ENCODE peak calls at places on chromosomes 5 and 9, in four cellular contexts. Q is A549, M is K562, S is HepG2. W is an unnamed sample.

GRCh38 chr5:158373623-158374375 is 514.9 kb upstream of the CLINT1 start:
- DNase-seq in Q (no peak), M (no peak), S (no peak), W (no peak)

GRCh38 chr5:67910599-67910998 is 305.0 kb upstream of the PIK3R1 start:
- DNase-seq in Q (no peak), M (no peak), S (no peak), W (no peak)

GRCh38 chr5:30874234-30875034 is 319.1 kb upstream of the CDH6 start:
- DNase-seq in Q (no peak), M (no peak), S (no peak), W (no peak)

GRCh38 chr9:3980771-3981170 is 319.1 kb downstream of the GLIS3 start:
- DNase-seq in Q (no peak), M (no peak), S (no peak), W (no peak)

GRCh38 chr5:116320486-116320885 is 235.7 kb downstream of the COMMD10 start:
- DNase-seq in Q (no peak), M (no peak), S (no peak), W (no peak)

GRCh38 chr9:95626885-95627558 is 110.3 kb upstream of the PTCH1 start:
- DNase-seq in Q (no peak), M (no peak), S (no peak), W (no peak)

GRCh38 chr9:136055715-136056545 is 39.2 kb downstream of the NACC2 start:
- DNase-seq in Q (no peak), M (no peak), S (no peak), W (no peak)

GRCh38 chr9:107176701-107177100 is 106.4 kb upstream of the RAD23B start:
- DNase-seq in Q (no peak), M (no peak), S (no peak), W (no peak)

GRCh38 chr5:150559701-150560100 is 51.8 kb downstream of the NDST1 start:
- DNase-seq in Q (no peak), M (no peak), S (no peak), W (no peak)

GRCh38 chr9:125521462-125522327 is 185.3 kb downstream of the MAPKAP1 start:
- DNase-seq in Q (peak; percentile 34), M (no peak), S (peak; percentile 35), W (no peak)

GRCh38 chr9:82492274-82492673 is 503.7 kb downstream of the SPATA31D1 start:
- DNase-seq in Q (no peak), M (no peak), S (no peak), W (no peak)

GRCh38 chr5:150186137-150186536 is 3.7 kb upstream of the SLC6A7 start:
- DNase-seq in Q (no peak), M (no peak), S (peak; percentile 29), W (no peak)

GRCh38 chr5:97044057-97044456 is 98.4 kb downstream of the LIX1 start:
- DNase-seq in Q (peak; percentile 33), M (no peak), S (peak; percentile 27), W (no peak)

GRCh38 chr5:87650284-87650683 is 237.6 kb upstream of the CCNH start:
- DNase-seq in Q (no peak), M (no peak), S (no peak), W (no peak)

GRCh38 chr5:30050056-30050815 is 1143.2 kb upstream of the CDH6 start:
- DNase-seq in Q (no peak), M (no peak), S (no peak), W (no peak)

GRCh38 chr9:83628540-83628939 is 5.6 kb downstream of the IDNK start:
- DNase-seq in Q (no peak), M (no peak), S (no peak), W (no peak)

GRCh38 chr9:79883073-79883645 is 311.4 kb downstream of the TLE4 start:
- DNase-seq in Q (no peak), M (no peak), S (no peak), W (no peak)

GRCh38 chr5:147417133-147417813 is 92.6 kb downstream of the DPYSL3 start:
- DNase-seq in Q (no peak), M (no peak), S (no peak), W (no peak)
- TF ChIP-seq EP300 in Q (no peak), M (no peak), S (no peak), W (no peak)

DNA sequence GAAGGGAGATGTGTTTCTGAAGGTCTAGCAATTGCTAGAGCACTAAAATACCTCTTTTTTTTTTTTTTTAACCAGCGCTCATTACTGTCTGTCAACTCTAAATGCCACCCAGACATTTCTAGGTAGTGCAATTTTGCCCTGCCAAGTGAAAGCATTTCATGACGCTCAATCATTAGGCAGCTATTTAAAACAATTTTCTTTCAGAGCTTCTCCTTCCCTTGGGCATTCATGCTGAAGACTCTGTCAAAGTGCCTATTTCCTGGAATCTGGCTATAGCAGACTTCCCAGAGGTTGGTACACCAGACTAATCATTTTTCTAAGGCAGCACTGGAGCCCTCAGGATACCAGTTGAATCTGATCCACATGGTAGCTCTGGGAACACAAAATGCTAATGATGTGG is 97.0 kb upstream of the ANKRD55 start:
- DNase-seq in Q (no peak), M (no peak), S (no peak), W (no peak)
- TF ChIP-seq CHD4 in Q (no peak), M (no peak), S (no peak), W (no peak)

GRCh38 chr5:76475358-76475757 is 72.3 kb downstream of the IQGAP2 start:
- DNase-seq in Q (no peak), M (no peak), S (no peak), W (no peak)

GRCh38 chr5:76476639-76477038 is 73.6 kb downstream of the IQGAP2 start:
- DNase-seq in Q (no peak), M (no peak), S (no peak), W (no peak)

GRCh38 chr5:76477061-76477460 is 74.0 kb downstream of the IQGAP2 start:
- DNase-seq in Q (no peak), M (no peak), S (no peak), W (no peak)

GRCh38 chr5:76474377-76474776 is 71.3 kb downstream of the IQGAP2 start:
- DNase-seq in Q (no peak), M (no peak), S (no peak), W (no peak)

GRCh38 chr5:76475936-76476335 is 72.9 kb downstream of the IQGAP2 start:
- DNase-seq in Q (no peak), M (no peak), S (no peak), W (no peak)
- TF ChIP-seq EP300 in Q (no peak), M (no peak), S (no peak), W (no peak)

GRCh38 chr5:139481580-139482049 is 943 bp downstream of the STING1 start:
- DNase-seq in Q (no peak), M (peak; percentile 43), S (no peak), W (no peak)

GRCh38 chr5:139481122-139481533 is 1.4 kb downstream of the STING1 start:
- DNase-seq in Q (no peak), M (peak; percentile 52), S (no peak), W (no peak)

GRCh38 chr5:139488269-139488668 is 5.7 kb upstream of the STING1 start:
- DNase-seq in Q (no peak), M (peak; percentile 7), S (no peak), W (no peak)

GRCh38 chr5:139482050-139482889 is at the start of gene STING1:
- DNase-seq in Q (no peak), M (peak; percentile 76), S (peak; percentile 63), W (peak; percentile 41)

DNA sequence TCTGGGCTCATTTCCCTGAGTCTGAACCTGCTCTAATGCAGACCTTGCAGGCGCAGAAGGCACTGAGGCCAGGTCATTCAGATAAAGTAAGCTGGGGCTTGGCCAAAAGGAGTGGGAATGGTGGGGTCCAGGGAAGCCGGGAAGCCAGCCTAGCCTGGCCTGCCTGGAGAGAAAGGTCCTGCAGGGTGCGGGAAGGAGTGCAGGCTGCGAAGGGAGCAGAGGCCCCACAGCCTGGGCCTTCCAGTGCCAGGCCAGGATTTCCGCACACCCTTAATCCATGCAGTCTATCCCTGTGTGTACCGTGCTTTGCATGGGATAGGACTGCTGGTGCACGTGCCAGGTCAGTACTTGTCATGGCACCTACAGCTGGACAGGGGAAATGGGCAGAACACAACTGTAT is 3.6 kb upstream of the STING1 start:
- DNase-seq in Q (no peak), M (peak; percentile 7), S (no peak), W (no peak)
- TF ChIP-seq CHD4 in Q (no peak), M (no peak), S (no peak), W (no peak)

GRCh38 chr9:13487498-13487897 is 208.0 kb upstream of the MPDZ start:
- DNase-seq in Q (no peak), M (no peak), S (no peak), W (no peak)

GRCh38 chr9:13487936-13488335 is 208.4 kb upstream of the MPDZ start:
- DNase-seq in Q (no peak), M (no peak), S (no peak), W (no peak)

GRCh38 chr9:13493697-13494096 is 214.2 kb upstream of the MPDZ start:
- DNase-seq in Q (no peak), M (no peak), S (no peak), W (no peak)

GRCh38 chr9:13491138-13491492 is 211.6 kb upstream of the MPDZ start:
- DNase-seq in Q (no peak), M (no peak), S (no peak), W (no peak)

DNA sequence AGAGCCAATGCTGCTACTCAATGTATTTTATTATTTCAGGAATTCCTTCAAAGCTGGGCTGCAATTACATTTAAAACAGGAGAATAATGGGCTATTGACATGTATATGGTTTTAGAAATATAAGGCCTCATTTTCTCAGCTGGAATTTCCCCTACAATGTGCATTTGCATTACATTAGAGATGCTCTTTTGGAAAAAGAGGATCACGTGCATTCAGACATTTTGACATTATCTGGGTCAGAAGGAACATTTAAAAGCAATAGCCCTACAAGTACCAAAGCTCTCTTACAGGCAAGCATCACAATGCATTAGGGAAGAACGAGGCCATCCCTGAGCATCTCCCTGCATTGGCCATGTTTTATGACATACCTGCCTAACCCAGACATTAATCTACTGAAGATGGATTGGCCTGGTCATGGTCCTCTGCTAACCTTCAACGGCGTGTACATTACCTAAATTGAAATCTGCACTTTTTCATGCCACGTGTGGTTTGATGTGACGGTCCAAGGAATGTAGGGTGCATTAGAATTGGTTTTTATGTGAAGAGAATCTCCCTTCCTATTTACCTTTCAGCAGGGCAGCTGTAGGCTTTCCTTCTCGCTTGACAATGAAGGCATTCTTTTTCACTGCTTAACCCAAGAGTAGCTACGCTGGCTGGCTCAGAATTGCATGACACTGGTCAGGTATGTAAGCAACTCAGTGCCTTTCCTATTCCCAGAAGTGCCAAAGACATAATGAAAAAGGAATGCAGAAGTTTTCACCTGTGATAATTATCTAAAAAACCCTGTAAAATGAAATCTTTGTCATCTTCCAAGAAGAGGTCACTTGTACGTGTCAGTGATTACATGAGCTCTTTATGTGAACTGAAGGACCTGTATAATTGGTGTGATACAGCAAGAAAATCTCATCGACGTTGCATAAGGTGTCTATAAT is 212.3 kb upstream of the MPDZ start:
- DNase-seq in Q (no peak), M (no peak), S (no peak), W (no peak)
- TF ChIP-seq EP300 in Q (no peak), M (no peak), S (no peak), W (no peak)

DNA sequence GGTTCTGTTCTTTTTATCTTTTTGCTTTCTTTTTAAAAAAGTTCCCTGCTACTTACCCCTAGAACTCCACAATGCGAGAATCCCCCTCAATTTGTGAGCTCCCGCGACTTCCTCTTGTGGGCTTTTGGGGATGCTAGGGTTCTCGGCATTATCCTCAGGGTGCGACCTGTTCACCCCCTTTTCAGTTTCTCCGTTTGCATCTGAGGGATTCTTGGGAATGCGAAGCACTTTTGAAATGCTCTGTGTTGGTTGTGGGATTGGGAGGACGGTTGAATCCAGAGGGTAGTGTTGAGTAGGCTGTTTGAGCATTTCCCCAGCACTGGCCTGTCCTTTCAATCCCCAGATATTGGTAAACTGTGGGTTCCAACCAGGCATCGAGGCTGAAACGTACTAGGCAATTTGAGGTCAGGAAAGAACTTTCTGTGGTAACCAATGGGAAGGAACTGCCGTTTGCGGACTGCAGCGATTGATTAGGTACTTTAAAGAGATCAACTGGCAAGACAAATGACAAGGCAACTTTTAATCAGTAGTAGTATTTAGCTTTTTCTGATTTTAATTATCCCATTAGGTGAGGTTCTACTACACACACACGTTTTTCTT is 415 bp downstream of the XRCC4 start:
- DNase-seq in Q (no peak), M (peak; percentile 18), S (peak; percentile 64), W (no peak)
- TF ChIP-seq CHD4 in Q (no peak), M (no peak), S (no peak), W (no peak)

W was measured in GM12878.